ENCODE peak calls at places on chromosomes 11 and 22, in four cellular contexts. J is sigmoid colon, X is prostate gland, P is spleen. S is an unnamed sample.

GRCh38 chr22:40263191-40263590 is 83.1 kb upstream of the ADSL start:
- DNase-seq in J (no peak), X (no peak), P (peak), S (peak)

GRCh38 chr11:92192141-92192540 is 32.5 kb upstream of the FAT3 start:
- DNase-seq in X (no peak), J (no peak), P (no peak), S (no peak)

GRCh38 chr22:25762147-25762546 is 20.2 kb downstream of the MYO18B start:
- DNase-seq in X (no peak), P (no peak), J (no peak), S (no peak)

GRCh38 chr11:82763167-82763566 is 29.5 kb upstream of the FAM181B start:
- DNase-seq in X (no peak), P (no peak), J (no peak), S (no peak)

GRCh38 chr11:15484398-15484797 is 369.7 kb downstream of the INSC start:
- DNase-seq in P (no peak), J (no peak), X (no peak), S (no peak)

GRCh38 chr11:876550-876949 is 33.9 kb downstream of the TSPAN4 start:
- DNase-seq in P (peak), J (no peak), X (no peak), S (no peak)

GRCh38 chr11:14914536-14914935 is 22.5 kb upstream of the CYP2R1 start:
- DNase-seq in J (no peak), X (no peak), P (no peak), S (no peak)

GRCh38 chr11:36361901-36362391 is 65.9 kb downstream of the PRR5L start:
- DNase-seq in P (no peak), X (no peak), J (no peak), S (no peak)

GRCh38 chr11:116833491-116833815 is 3.7 kb downstream of the APOC3 start:
- DNase-seq in J (peak), P (no peak), X (no peak), S (no peak)

GRCh38 chr11:11306855-11307254 is 46.2 kb downstream of the CSNK2A3 start:
- DNase-seq in J (no peak), X (no peak), P (no peak), S (no peak)

GRCh38 chr11:123560001-123560400 is 94.4 kb downstream of the SCN3B start:
- DNase-seq in X (no peak), J (peak), P (no peak), S (peak)

GRCh38 chr11:7892059-7892699 is 38.9 kb downstream of the OR10A6 start:
- DNase-seq in X (no peak), J (no peak), P (no peak), S (no peak)

GRCh38 chr11:130181295-130182272 is 22.0 kb downstream of the ST14 start:
- DNase-seq in X (peak), P (no peak), J (no peak), S (peak)

GRCh38 chr11:19677380-19678080 is 35.1 kb upstream of the NAV2 start:
- DNase-seq in J (no peak), P (no peak), X (no peak), S (no peak)

GRCh38 chr22:43878831-43879550 is 12.8 kb downstream of the PNPLA5 start:
- DNase-seq in P (peak), J (peak), X (no peak), S (no peak)

GRCh38 chr11:1391165-1392010 is 1.7 kb downstream of the BRSK2 start:
- DNase-seq in X (no peak), J (no peak), P (no peak), S (no peak)

GRCh38 chr11:60942970-60943565 is 8.9 kb downstream of the SLC15A3 start:
- DNase-seq in P (no peak), X (peak), J (no peak), S (peak)

GRCh38 chr11:34345991-34346480 is 11.8 kb downstream of the ABTB2 start:
- DNase-seq in J (no peak), P (no peak), X (no peak), S (no peak)

GRCh38 chr11:62337682-62338181 is 484 bp downstream of the ASRGL1 start:
- DNase-seq in J (no peak), X (peak), P (peak), S (peak)

GRCh38 chr11:129315781-129316579 is 59.7 kb upstream of the BARX2 start:
- DNase-seq in P (no peak), J (no peak), X (peak), S (peak)

GRCh38 chr22:50253941-50254340 is 2.9 kb upstream of the HDAC10 start:
- DNase-seq in J (no peak), P (no peak), X (no peak), S (no peak)

GRCh38 chr11:1041936-1042608 is 5.6 kb upstream of the MUC6 start:
- DNase-seq in P (peak), J (peak), X (no peak), S (peak)

GRCh38 chr11:7609015-7609414 is 64.3 kb downstream of the CYB5R2 start:
- DNase-seq in X (no peak), P (no peak), J (no peak), S (no peak)

GRCh38 chr22:35839811-35840739 is 122.4 kb downstream of the APOL5 start:
- DNase-seq in X (peak), J (peak), P (peak), S (peak)

GRCh38 chr22:48052621-48052890 is 1290.1 kb downstream of the TBC1D22A start:
- DNase-seq in J (no peak), P (no peak), X (no peak), S (no peak)

GRCh38 chr11:130847517-130847916 is 68.8 kb downstream of the SNX19 start:
- DNase-seq in J (no peak), X (no peak), P (no peak), S (no peak)

GRCh38 chr11:126317681-126318641 is 14.1 kb downstream of the DCPS start:
- DNase-seq in P (peak), J (peak), X (peak), S (no peak)

GRCh38 chr11:11382858-11383532 is 29.9 kb upstream of the CSNK2A3 start:
- DNase-seq in P (no peak), J (no peak), X (no peak), S (no peak)

GRCh38 chr22:44260216-44261035 is 52.3 kb downstream of the SHISAL1 start:
- DNase-seq in X (no peak), P (peak), J (peak), S (no peak)

GRCh38 chr11:100748153-100748552 is 61.1 kb downstream of the ARHGAP42 start:
- DNase-seq in J (no peak), X (no peak), P (no peak), S (no peak)

GRCh38 chr11:100741866-100742625 is 55.0 kb downstream of the ARHGAP42 start:
- DNase-seq in J (no peak), P (no peak), X (no peak), S (no peak)

DNA sequence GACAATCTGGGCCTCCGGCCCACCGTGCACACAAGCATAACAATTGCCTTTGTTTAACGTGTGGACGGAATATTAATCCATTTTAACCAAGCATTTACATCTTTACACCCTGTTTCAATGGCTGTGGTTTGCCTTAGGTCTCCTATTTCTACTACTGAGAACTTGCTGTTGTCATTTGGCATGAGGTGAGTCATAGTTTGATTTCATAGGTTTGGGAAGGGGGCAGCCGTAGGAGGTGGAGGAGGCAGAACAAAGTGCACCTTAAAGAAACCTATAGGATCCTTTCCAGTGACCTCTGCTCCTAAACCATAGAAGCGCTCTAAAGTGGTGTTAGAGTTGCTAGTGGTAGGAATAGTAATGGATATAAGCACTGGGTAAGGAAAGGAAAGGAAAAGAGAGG is 59.4 kb downstream of the ARHGAP42 start:
- DNase-seq in J (no peak), X (no peak), P (no peak), S (no peak)
- TF ChIP-seq POLR2AphosphoS5 in J (no peak), X (no peak), P (no peak), S (no peak)

DNA sequence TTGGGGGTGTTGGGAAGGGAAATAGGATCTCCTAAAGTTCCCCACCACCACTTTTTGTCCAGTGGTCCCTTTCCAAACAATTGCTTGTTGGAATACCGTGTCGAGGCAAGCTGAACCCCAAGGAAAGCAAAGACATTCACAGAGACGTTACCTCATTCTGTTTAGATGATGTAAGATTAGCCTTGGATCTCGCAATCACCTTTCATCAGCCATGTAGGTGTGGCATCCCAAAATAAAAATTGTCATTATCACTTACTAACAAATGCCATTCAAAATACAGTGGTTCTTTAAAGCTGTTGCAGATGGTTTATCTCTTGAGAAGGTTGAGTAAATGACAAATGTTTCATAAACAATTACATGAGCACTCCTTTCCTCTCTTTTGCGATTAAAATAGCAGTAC is 86.5 kb upstream of the SLC25A18 start:
- DNase-seq in J (no peak), P (no peak), X (no peak), S (no peak)
- H3K4me3 ChIP-seq in J (no peak), P (no peak), X (no peak), S (no peak)

GRCh38 chr11:121372671-121373429 is 79.3 kb upstream of the SORL1 start:
- DNase-seq in X (no peak), J (no peak), P (no peak), S (no peak)
- TF ChIP-seq POLR2A in X (no peak), J (no peak), P (no peak), S (no peak)

GRCh38 chr11:72975778-72976520 is 161.7 kb downstream of the ATG16L2 start:
- DNase-seq in P (no peak), J (no peak), X (no peak), S (no peak)
- TF ChIP-seq POLR2AphosphoS5 in P (no peak), J (peak), X (peak), S (no peak)

S was measured in stomach.